ENCODE peak calls at places on chromosomes 7 and 10, in five cellular contexts. One of them, this sample, is unnamed.

GRCh38 chr10:45495438-45496152 is 121.6 kb downstream of the ALOX5 start:
- DNase-seq in NB4: peak
- DNase-seq in spleen: no peak
- DNase-seq in fibroblast of the aortic adventitia: peak
- DNase-seq in neural crest cell: no peak
- DNase-seq in this sample: no peak

GRCh38 chr7:24652551-24652950 is 79.3 kb downstream of the PALS2 start:
- DNase-seq in NB4: no peak
- DNase-seq in spleen: no peak
- DNase-seq in fibroblast of the aortic adventitia: peak
- DNase-seq in neural crest cell: no peak
- DNase-seq in this sample: no peak

GRCh38 chr10:93703066-93703465 is 674 bp upstream of the FRA10AC1 start:
- DNase-seq in NB4: peak
- DNase-seq in spleen: no peak
- DNase-seq in fibroblast of the aortic adventitia: peak
- DNase-seq in neural crest cell: no peak
- DNase-seq in this sample: no peak

GRCh38 chr7:22601812-22602568 is 102.0 kb upstream of the STEAP1B start:
- DNase-seq in NB4: no peak
- DNase-seq in spleen: no peak
- DNase-seq in fibroblast of the aortic adventitia: peak
- DNase-seq in neural crest cell: no peak
- DNase-seq in this sample: no peak

GRCh38 chr10:57624856-57625592 is 642.7 kb downstream of the IPMK start:
- DNase-seq in NB4: no peak
- DNase-seq in spleen: no peak
- DNase-seq in fibroblast of the aortic adventitia: no peak
- DNase-seq in neural crest cell: no peak
- DNase-seq in this sample: no peak

GRCh38 chr7:139362302-139362701 is 2.6 kb downstream of the LUC7L2 start:
- DNase-seq in NB4: no peak
- DNase-seq in spleen: no peak
- DNase-seq in fibroblast of the aortic adventitia: no peak
- DNase-seq in neural crest cell: no peak
- DNase-seq in this sample: no peak

GRCh38 chr7:116588225-116588624 is 63.4 kb downstream of the CAV1 start:
- DNase-seq in NB4: peak
- DNase-seq in spleen: peak
- DNase-seq in fibroblast of the aortic adventitia: peak
- DNase-seq in neural crest cell: no peak
- DNase-seq in this sample: no peak

GRCh38 chr7:128104109-128104742 is 73.0 kb upstream of the LRRC4 start:
- DNase-seq in NB4: peak
- DNase-seq in spleen: peak
- DNase-seq in fibroblast of the aortic adventitia: peak
- DNase-seq in neural crest cell: no peak
- DNase-seq in this sample: no peak

GRCh38 chr10:9302142-9302746 is 1247.8 kb downstream of the GATA3 start:
- DNase-seq in NB4: peak
- DNase-seq in spleen: no peak
- DNase-seq in fibroblast of the aortic adventitia: peak
- DNase-seq in neural crest cell: no peak
- DNase-seq in this sample: no peak

GRCh38 chr10:35533565-35533964 is 71.6 kb upstream of the GJD4 start:
- DNase-seq in NB4: no peak
- DNase-seq in spleen: no peak
- DNase-seq in fibroblast of the aortic adventitia: no peak
- DNase-seq in neural crest cell: no peak
- DNase-seq in this sample: no peak

GRCh38 chr7:143289421-143289820 is 1.3 kb downstream of the CASP2 start:
- DNase-seq in NB4: peak
- DNase-seq in spleen: no peak
- DNase-seq in fibroblast of the aortic adventitia: no peak
- DNase-seq in neural crest cell: no peak
- DNase-seq in this sample: no peak

GRCh38 chr7:130966246-130967009 is 232.4 kb upstream of the KLF14 start:
- DNase-seq in NB4: no peak
- DNase-seq in spleen: no peak
- DNase-seq in fibroblast of the aortic adventitia: peak
- DNase-seq in neural crest cell: no peak
- DNase-seq in this sample: no peak

GRCh38 chr10:71933651-71934050 is 30.5 kb upstream of the CHST3 start:
- DNase-seq in NB4: no peak
- DNase-seq in spleen: no peak
- DNase-seq in fibroblast of the aortic adventitia: no peak
- DNase-seq in neural crest cell: no peak
- DNase-seq in this sample: no peak

GRCh38 chr10:104527013-104527412 is 114.1 kb upstream of the SORCS3 start:
- DNase-seq in NB4: no peak
- DNase-seq in spleen: no peak
- DNase-seq in fibroblast of the aortic adventitia: no peak
- DNase-seq in neural crest cell: no peak
- DNase-seq in this sample: no peak

GRCh38 chr10:124300735-124301134 is 118.0 kb downstream of the OAT start:
- DNase-seq in NB4: no peak
- DNase-seq in spleen: no peak
- DNase-seq in fibroblast of the aortic adventitia: no peak
- DNase-seq in neural crest cell: no peak
- DNase-seq in this sample: no peak

GRCh38 chr7:135758531-135758932 is 9.9 kb upstream of the FAM180A start:
- DNase-seq in NB4: no peak
- DNase-seq in spleen: no peak
- DNase-seq in fibroblast of the aortic adventitia: peak
- DNase-seq in neural crest cell: no peak
- DNase-seq in this sample: no peak

GRCh38 chr7:2821161-2821841 is 22.8 kb downstream of the GNA12 start:
- DNase-seq in NB4: peak
- DNase-seq in spleen: no peak
- DNase-seq in fibroblast of the aortic adventitia: peak
- DNase-seq in neural crest cell: no peak
- DNase-seq in this sample: no peak

GRCh38 chr10:91540714-91541113 is 92.2 kb downstream of the PPP1R3C start:
- DNase-seq in NB4: no peak
- DNase-seq in spleen: no peak
- DNase-seq in fibroblast of the aortic adventitia: no peak
- DNase-seq in neural crest cell: no peak
- DNase-seq in this sample: no peak

GRCh38 chr7:68078311-68078710 is 1081.7 kb downstream of the TYW1 start:
- DNase-seq in NB4: no peak
- DNase-seq in spleen: no peak
- DNase-seq in fibroblast of the aortic adventitia: no peak
- DNase-seq in neural crest cell: no peak
- DNase-seq in this sample: no peak

GRCh38 chr7:75836798-75837197 is 23.2 kb upstream of the CCL24 start:
- DNase-seq in NB4: no peak
- DNase-seq in spleen: no peak
- DNase-seq in fibroblast of the aortic adventitia: no peak
- DNase-seq in neural crest cell: no peak
- DNase-seq in this sample: no peak

GRCh38 chr7:108063520-108063933 is 60.6 kb upstream of the LAMB1 start:
- DNase-seq in NB4: peak
- DNase-seq in spleen: no peak
- DNase-seq in fibroblast of the aortic adventitia: no peak
- DNase-seq in neural crest cell: no peak
- DNase-seq in this sample: no peak

GRCh38 chr7:23346316-23346715 is 47.2 kb downstream of the MALSU1 start:
- DNase-seq in NB4: no peak
- DNase-seq in spleen: no peak
- DNase-seq in fibroblast of the aortic adventitia: no peak
- DNase-seq in neural crest cell: no peak
- DNase-seq in this sample: no peak

GRCh38 chr10:122333037-122333436 is 41.5 kb upstream of the PLEKHA1 start:
- DNase-seq in NB4: no peak
- DNase-seq in spleen: no peak
- DNase-seq in fibroblast of the aortic adventitia: no peak
- DNase-seq in neural crest cell: no peak
- DNase-seq in this sample: no peak

GRCh38 chr7:45582868-45583277 is 8.7 kb downstream of the ADCY1 start:
- DNase-seq in NB4: no peak
- DNase-seq in spleen: peak
- DNase-seq in fibroblast of the aortic adventitia: no peak
- DNase-seq in neural crest cell: no peak
- DNase-seq in this sample: no peak

GRCh38 chr10:22997102-22997501 is 69.2 kb downstream of the ARMC3 start:
- DNase-seq in NB4: no peak
- DNase-seq in spleen: no peak
- DNase-seq in fibroblast of the aortic adventitia: peak
- DNase-seq in neural crest cell: peak
- DNase-seq in this sample: no peak

GRCh38 chr10:122279725-122280141 is 8.6 kb downstream of the BTBD16 start:
- DNase-seq in NB4: peak
- DNase-seq in spleen: no peak
- DNase-seq in fibroblast of the aortic adventitia: peak
- DNase-seq in neural crest cell: peak
- DNase-seq in this sample: peak

GRCh38 chr10:100209303-100209702 is 20.1 kb downstream of the CHUK start:
- DNase-seq in NB4: no peak
- DNase-seq in spleen: no peak
- DNase-seq in fibroblast of the aortic adventitia: peak
- DNase-seq in neural crest cell: no peak
- DNase-seq in this sample: no peak

GRCh38 chr10:74289956-74290355 is 138.9 kb downstream of the ADK start:
- DNase-seq in NB4: no peak
- DNase-seq in spleen: no peak
- DNase-seq in fibroblast of the aortic adventitia: peak
- DNase-seq in neural crest cell: no peak
- DNase-seq in this sample: no peak

GRCh38 chr7:88184848-88185304 is 35.0 kb downstream of the SRI start:
- DNase-seq in NB4: peak
- DNase-seq in spleen: no peak
- DNase-seq in fibroblast of the aortic adventitia: peak
- DNase-seq in neural crest cell: no peak
- DNase-seq in this sample: no peak

GRCh38 chr7:142807855-142808460 is 37.2 kb downstream of the PRSS2 start:
- DNase-seq in NB4: no peak
- DNase-seq in spleen: no peak
- DNase-seq in fibroblast of the aortic adventitia: peak
- DNase-seq in neural crest cell: no peak
- DNase-seq in this sample: no peak

GRCh38 chr7:95334434-95334833 is 10.1 kb upstream of the PON1 start:
- DNase-seq in NB4: no peak
- DNase-seq in spleen: no peak
- DNase-seq in fibroblast of the aortic adventitia: no peak
- DNase-seq in neural crest cell: no peak
- DNase-seq in this sample: no peak
- TF ChIP-seq CTCF in NB4: no peak
- TF ChIP-seq CTCF in spleen: no peak
- TF ChIP-seq CTCF in fibroblast of the aortic adventitia: no peak
- TF ChIP-seq CTCF in neural crest cell: no peak
- TF ChIP-seq CTCF in this sample: no peak

DNA sequence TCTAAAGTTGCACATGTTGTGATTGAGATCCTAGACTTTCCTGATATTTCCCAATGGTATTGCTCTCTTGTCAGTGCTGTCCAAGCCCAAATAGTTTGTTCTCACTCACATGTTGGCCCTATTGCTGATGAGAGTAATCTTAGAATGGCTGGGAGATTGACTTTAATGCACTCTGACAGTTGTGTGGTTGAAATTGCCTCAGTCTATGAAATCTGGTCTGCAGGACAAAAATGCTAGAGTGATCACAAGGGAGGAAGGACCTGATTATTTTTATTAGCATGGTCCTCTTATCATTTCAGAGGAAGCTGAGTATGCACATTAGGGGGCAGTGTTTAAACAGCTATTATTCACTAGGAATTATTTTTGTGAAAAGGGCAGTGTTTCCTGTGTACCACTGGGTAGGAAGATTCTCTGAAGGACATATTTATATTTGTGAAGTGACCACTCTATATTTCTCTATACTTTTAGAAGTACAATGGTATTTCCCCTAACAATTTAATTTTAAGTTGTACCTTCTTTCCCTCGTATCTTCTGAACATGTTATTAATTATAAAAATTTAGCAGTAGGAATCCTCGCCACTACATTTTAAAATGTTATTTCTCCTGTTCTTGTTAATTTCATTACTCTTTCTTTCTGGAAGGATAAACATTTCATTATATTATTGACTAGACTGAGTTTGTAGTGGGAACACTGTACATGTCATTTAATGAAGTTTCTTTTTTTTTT is 64.4 kb downstream of the SUGCT start:
- DNase-seq in NB4: peak
- DNase-seq in spleen: no peak
- DNase-seq in fibroblast of the aortic adventitia: peak
- DNase-seq in neural crest cell: no peak
- DNase-seq in this sample: no peak
- TF ChIP-seq CTCF in NB4: peak
- TF ChIP-seq CTCF in spleen: no peak
- TF ChIP-seq CTCF in fibroblast of the aortic adventitia: peak
- TF ChIP-seq CTCF in neural crest cell: peak
- TF ChIP-seq CTCF in this sample: peak

DNA sequence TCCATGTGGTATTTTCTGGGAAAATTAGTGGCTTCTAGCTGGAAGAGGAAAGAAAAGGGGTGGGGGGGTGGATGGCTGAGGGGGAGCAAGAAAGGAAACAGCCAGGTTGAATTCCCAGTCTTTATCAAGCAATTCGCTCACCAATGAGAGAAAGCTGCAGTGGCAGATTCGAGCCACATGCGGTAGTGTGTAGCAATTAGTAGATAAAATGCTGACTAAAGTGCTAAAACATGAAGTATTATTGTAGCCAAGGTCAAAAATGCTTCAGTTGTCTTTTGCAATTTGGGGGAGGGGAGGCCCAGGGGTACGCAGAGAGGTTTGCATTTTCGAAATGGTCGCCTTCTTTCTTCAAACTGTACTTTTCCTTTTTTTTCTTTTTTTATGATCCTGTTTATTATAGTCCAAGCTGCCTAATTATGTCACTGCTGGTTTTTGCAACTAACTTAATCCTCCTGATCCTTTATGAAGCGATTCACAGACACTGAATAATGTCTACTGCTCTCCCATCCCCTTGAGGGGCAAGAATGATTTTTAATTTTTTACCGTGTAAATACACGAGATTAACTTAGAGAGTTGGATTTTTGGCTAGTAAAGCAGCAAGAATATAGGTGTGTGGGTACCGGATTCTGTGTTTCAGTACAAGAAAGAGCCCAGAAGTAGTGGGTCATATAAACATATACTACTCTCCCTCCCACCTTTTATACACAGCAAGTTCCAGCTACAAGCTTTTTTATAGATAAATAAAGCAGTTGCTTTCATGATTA is 3.6 kb upstream of the ARID5B start:
- DNase-seq in NB4: peak
- DNase-seq in spleen: no peak
- DNase-seq in fibroblast of the aortic adventitia: peak
- DNase-seq in neural crest cell: no peak
- DNase-seq in this sample: no peak
- TF ChIP-seq CTCF in NB4: no peak
- TF ChIP-seq CTCF in spleen: peak
- TF ChIP-seq CTCF in fibroblast of the aortic adventitia: peak
- TF ChIP-seq CTCF in neural crest cell: peak
- TF ChIP-seq CTCF in this sample: peak

DNA sequence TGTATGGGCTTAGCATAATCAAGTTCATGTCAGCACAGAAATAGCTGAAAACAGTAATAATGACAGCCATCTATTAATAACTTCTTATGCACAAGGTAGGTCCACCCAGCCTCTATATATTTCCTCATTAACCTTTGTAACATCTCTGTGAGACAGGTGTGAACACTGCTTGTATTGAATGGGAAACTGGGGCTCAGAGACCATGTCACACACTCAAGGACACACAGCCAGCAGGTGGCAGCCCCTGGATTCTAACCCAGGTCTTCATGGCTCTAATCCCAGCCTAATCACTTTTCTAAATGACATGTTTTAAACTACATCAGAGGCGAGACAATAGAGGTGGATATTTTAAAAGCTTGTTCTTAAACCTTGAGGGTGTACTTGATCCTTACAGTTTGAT is 591.4 kb downstream of the PARD3 start:
- DNase-seq in NB4: no peak
- DNase-seq in spleen: no peak
- DNase-seq in fibroblast of the aortic adventitia: no peak
- DNase-seq in neural crest cell: no peak
- DNase-seq in this sample: no peak
- TF ChIP-seq CTCF in NB4: no peak
- TF ChIP-seq CTCF in spleen: no peak
- TF ChIP-seq CTCF in fibroblast of the aortic adventitia: no peak
- TF ChIP-seq CTCF in neural crest cell: no peak
- TF ChIP-seq CTCF in this sample: no peak